ENCODE peak calls at places on chromosomes 3 and 15, in nine cellular contexts. Z is Peyer's patch, G is stomach, M is HL-60, Q is A673, X is caudate nucleus, P is GM23338, I is aorta, D is A549. B is an unnamed sample.

GRCh38 chr3:37287776-37288175 is 113.4 kb upstream of the LRRFIP2 start:
- DNase-seq in P (no peak), Q (no peak), I (no peak), X (no peak), Z (no peak), D (no peak), G (no peak), M (no peak), B (no peak)

GRCh38 chr3:6803652-6804051 is 57.3 kb upstream of the GRM7 start:
- DNase-seq in G (no peak), I (no peak), Z (no peak), X (no peak), Q (no peak), P (no peak), D (no peak), M (no peak), B (no peak)

GRCh38 chr3:124760601-124761000 is 30.3 kb downstream of the UMPS start:
- DNase-seq in D (no peak), P (peak; percentile 36), Z (no peak), I (no peak), Q (peak; percentile 50), M (no peak), G (no peak), X (no peak), B (no peak)

GRCh38 chr15:52682200-52682599 is 3.0 kb upstream of the ATOSA start:
- DNase-seq in D (no peak), G (no peak), M (no peak), Z (no peak), P (no peak), I (no peak), X (no peak), Q (no peak), B (no peak)

GRCh38 chr3:72440491-72440890 is 407.8 kb downstream of the SHQ1 start:
- DNase-seq in D (no peak), I (no peak), P (no peak), Z (no peak), X (no peak), M (no peak), Q (no peak), G (no peak), B (no peak)

GRCh38 chr3:175342196-175342595 is 483.1 kb downstream of the NAALADL2 start:
- DNase-seq in Z (no peak), G (no peak), I (no peak), M (no peak), D (no peak), Q (no peak), X (no peak), P (no peak), B (no peak)

GRCh38 chr3:100042144-100042543 is 72.2 kb downstream of the FILIP1L start:
- DNase-seq in M (no peak), X (no peak), G (no peak), P (no peak), Z (no peak), D (peak; percentile 48), Q (no peak), I (no peak), B (no peak)

GRCh38 chr3:51637941-51638471 is 33.0 kb upstream of the TEX264 start:
- DNase-seq in D (peak; percentile 83), Z (peak; percentile 50), I (no peak), G (peak; percentile 44), M (peak; percentile 78), X (peak; percentile 7), P (peak; percentile 92), Q (peak; percentile 49), B (peak; percentile 31)

GRCh38 chr3:123064914-123065313 is 1.9 kb upstream of the PDIA5 start:
- DNase-seq in D (no peak), X (no peak), M (no peak), G (no peak), P (no peak), I (no peak), Z (no peak), Q (no peak), B (no peak)

GRCh38 chr3:82031576-82031975 is 270.1 kb upstream of the GBE1 start:
- DNase-seq in Z (no peak), P (no peak), X (no peak), Q (no peak), G (no peak), D (no peak), I (no peak), M (no peak), B (no peak)

GRCh38 chr3:74651239-74651638 is 36.8 kb upstream of the CNTN3 start:
- DNase-seq in Q (no peak), D (no peak), G (no peak), Z (no peak), M (no peak), X (no peak), I (no peak), P (no peak), B (no peak)

GRCh38 chr3:99710094-99710493 is 71.7 kb downstream of the COL8A1 start:
- DNase-seq in X (no peak), G (no peak), I (no peak), D (no peak), Q (no peak), M (no peak), P (no peak), Z (no peak), B (no peak)

DNA sequence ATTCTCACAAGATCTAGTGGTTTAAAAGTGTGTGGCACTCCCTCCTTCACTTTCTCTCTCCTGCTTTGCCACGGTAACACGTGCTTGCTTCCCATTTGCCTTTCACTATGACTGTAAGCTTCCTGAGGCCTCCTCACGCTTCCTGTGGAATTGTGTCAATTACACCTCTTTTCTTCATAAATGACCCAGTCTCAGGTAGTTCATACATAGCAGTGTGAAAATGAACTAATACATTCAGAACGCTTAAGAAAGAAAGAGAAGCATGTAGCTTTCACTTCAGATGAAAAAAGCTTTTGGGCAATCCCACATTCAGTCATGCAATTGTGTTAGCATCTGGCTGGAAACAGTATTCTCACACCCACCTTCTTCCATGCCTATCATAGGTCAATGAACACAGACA is 24.4 kb downstream of the P3H2 start:
- DNase-seq in X (no peak), M (no peak), P (no peak), I (no peak), Z (no peak), Q (no peak), D (no peak), G (no peak), B (no peak)
- H3K27ac ChIP-seq in X (no peak overlapping the region), M (no peak overlapping the region), P (no peak overlapping the region), I (no peak overlapping the region), Z (no peak overlapping the region), Q (no peak overlapping the region), D (no peak overlapping the region), G (no peak overlapping the region), B (no peak overlapping the region)

GRCh38 chr3:29313074-29313473 is 32.2 kb downstream of the RBMS3 start:
- DNase-seq in Q (no peak), X (no peak), D (no peak), Z (no peak), G (no peak), P (no peak), I (no peak), M (no peak), B (no peak)

GRCh38 chr3:29307229-29307796 is 26.4 kb downstream of the RBMS3 start:
- DNase-seq in I (no peak), M (no peak), D (no peak), P (no peak), Q (no peak), Z (no peak), G (no peak), X (no peak), B (no peak)

GRCh38 chr3:29311805-29312204 is 30.9 kb downstream of the RBMS3 start:
- DNase-seq in I (no peak), M (no peak), Q (no peak), Z (no peak), D (no peak), X (no peak), P (no peak), G (no peak), B (no peak)

GRCh38 chr3:29313981-29314726 is 33.3 kb downstream of the RBMS3 start:
- DNase-seq in M (no peak), P (no peak), X (no peak), G (no peak), Q (no peak), Z (no peak), D (no peak), I (no peak), B (no peak)

DNA sequence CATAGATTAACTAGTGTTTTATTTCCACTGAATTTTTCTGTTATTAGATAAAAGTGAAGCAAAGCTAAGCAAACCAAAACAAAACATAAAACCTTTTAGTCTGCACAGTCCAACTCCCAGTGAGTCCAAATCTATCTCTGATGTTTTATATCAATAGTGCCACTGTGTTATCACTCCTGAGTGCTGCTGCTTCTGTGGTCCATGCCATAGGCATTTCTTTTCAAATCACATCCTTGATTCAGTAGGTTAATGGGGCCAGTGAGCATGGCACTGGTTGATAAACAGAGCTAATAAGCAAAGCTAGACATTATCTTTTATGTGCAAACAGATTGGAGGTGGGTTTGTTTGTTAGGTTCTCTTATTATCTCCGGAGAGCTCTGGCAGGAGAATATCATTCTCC is 30.0 kb downstream of the RBMS3 start:
- DNase-seq in D (no peak), Q (no peak), Z (no peak), M (no peak), X (no peak), G (no peak), P (no peak), I (no peak), B (no peak)
- H3K27ac ChIP-seq in D (no peak overlapping the region), Q (no peak overlapping the region), Z (no peak overlapping the region), M (no peak overlapping the region), X (no peak overlapping the region), G (no peak overlapping the region), P (no peak overlapping the region), I (no peak overlapping the region), B (no peak overlapping the region)

DNA sequence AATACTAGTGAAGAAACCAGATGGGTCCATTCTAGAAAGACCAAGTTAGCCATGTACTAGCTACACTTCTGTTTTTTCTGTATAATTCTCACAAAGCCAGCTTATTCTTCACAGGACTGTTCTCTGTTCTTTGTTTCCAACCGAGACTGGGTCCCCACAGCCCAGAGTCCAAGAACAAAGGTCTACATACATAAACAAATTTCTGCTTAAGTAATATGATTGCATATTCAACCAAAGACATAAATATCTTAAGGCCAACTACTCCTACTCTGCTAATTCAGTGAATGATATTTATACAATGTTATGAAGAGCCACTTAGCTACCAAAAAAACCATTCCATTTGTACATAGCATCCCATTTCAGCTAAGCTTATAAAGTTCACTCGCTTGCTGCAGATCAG is 299.8 kb upstream of the CCDC54 start:
- DNase-seq in M (no peak), G (no peak), P (no peak), I (no peak), Q (no peak), D (no peak), Z (no peak), X (no peak), B (no peak)
- H3K27ac ChIP-seq in M (no peak overlapping the region), G (no peak overlapping the region), P (no peak overlapping the region), I (no peak overlapping the region), Q (no peak overlapping the region), D (no peak overlapping the region), Z (no peak overlapping the region), X (peak overlapping the region; percentile 74), B (no peak overlapping the region)

DNA sequence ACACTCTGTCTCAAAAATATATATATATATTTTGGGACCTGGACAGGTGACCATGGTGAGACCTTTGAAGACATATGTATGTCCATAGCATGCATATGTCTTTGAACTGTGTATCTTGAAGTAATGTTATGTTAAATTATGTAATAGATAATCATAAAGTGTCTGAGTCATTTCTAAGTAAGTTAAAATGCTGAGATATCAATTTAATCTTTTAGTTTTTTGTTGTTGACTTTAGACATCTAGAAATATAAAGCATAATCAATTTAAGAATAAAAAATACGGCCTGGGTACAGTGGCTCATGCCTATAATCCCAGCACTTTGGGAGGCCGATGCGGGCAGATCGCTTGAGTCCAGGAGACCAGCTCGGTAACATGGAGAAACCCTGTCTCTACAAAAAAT is 12.7 kb upstream of the SETD2 start:
- DNase-seq in I (no peak), X (no peak), G (no peak), P (no peak), Z (no peak), D (no peak), M (no peak), Q (no peak), B (no peak)
- H3K27ac ChIP-seq in I (no peak overlapping the region), X (no peak overlapping the region), G (no peak overlapping the region), P (no peak overlapping the region), Z (no peak overlapping the region), D (no peak overlapping the region), M (no peak overlapping the region), Q (no peak overlapping the region), B (no peak overlapping the region)